ENCODE peak calls at places on chromosomes 13 and 19, in eight cellular contexts. P, R, E, G, H, S, O and J are unnamed samples.
A peak's percentile ranks its signal among the peaks of the same experiment; 100 is the strongest.

GRCh38 chr19:21850636-21851255 is 14.8 kb upstream of the ZNF43 start:
- DNase-seq in S (no peak), H (peak; percentile 10), G (no peak), E (no peak), P (peak; percentile 4), O (no peak), R (peak; percentile 18), J (no peak)

GRCh38 chr13:50635504-50635903 is 208.0 kb downstream of the DLEU7 start:
- DNase-seq in H (peak; percentile 65), S (peak; percentile 18), G (no peak), E (peak; percentile 89), O (no peak), P (peak; percentile 85), R (peak; percentile 96), J (no peak)

GRCh38 chr13:44870456-44870929 is 118.8 kb downstream of the NUFIP1 start:
- DNase-seq in H (no peak), G (no peak), R (no peak), P (no peak), E (no peak), O (no peak), S (no peak), J (no peak)

GRCh38 chr13:108702171-108702570 is 72.8 kb downstream of the MYO16 start:
- DNase-seq in S (no peak), R (no peak), G (no peak), H (no peak), P (no peak), O (no peak), E (no peak), J (no peak)

GRCh38 chr19:14731200-14731599 is 41.4 kb downstream of the ZNF333 start:
- DNase-seq in H (no peak), S (no peak), P (peak; percentile 10), O (no peak), G (no peak), E (no peak), R (no peak), J (no peak)

GRCh38 chr13:92612892-92613291 is 613.7 kb upstream of the GPC6 start:
- DNase-seq in E (no peak), O (no peak), G (no peak), S (no peak), P (no peak), H (no peak), R (no peak), J (no peak)

GRCh38 chr19:50435627-50436026 is 2.9 kb downstream of the MYBPC2 start:
- DNase-seq in E (no peak), H (no peak), S (no peak), R (no peak), P (no peak), G (no peak), O (no peak), J (no peak)

GRCh38 chr19:16452321-16452720 is 19.4 kb downstream of the EPS15L1 start:
- DNase-seq in P (no peak), H (no peak), R (no peak), G (no peak), E (no peak), S (no peak), O (no peak), J (no peak)

GRCh38 chr19:8148088-8148409 is 1.3 kb downstream of the FBN3 start:
- DNase-seq in P (no peak), H (no peak), E (no peak), S (no peak), O (no peak), G (no peak), R (no peak), J (no peak)

GRCh38 chr13:50116430-50116973 is 101.3 kb downstream of the KCNRG start:
- DNase-seq in E (no peak), R (no peak), O (no peak), H (no peak), S (no peak), G (no peak), P (peak; percentile 51), J (no peak)

GRCh38 chr13:21895769-21896168 is 224.9 kb downstream of the FGF9 start:
- DNase-seq in G (no peak), E (no peak), H (no peak), S (no peak), R (no peak), P (no peak), O (no peak), J (no peak)

GRCh38 chr19:38949580-38950367 is 19.0 kb downstream of the MRPS12 start:
- DNase-seq in H (peak; percentile 86), S (peak; percentile 53), E (no peak), R (no peak), O (peak; percentile 93), G (peak; percentile 87), P (peak; percentile 68), J (no peak)

GRCh38 chr19:11014403-11014911 is 53.6 kb downstream of the SMARCA4 start:
- DNase-seq in G (no peak), H (no peak), P (no peak), R (no peak), E (no peak), O (no peak), S (no peak), J (no peak)

DNA sequence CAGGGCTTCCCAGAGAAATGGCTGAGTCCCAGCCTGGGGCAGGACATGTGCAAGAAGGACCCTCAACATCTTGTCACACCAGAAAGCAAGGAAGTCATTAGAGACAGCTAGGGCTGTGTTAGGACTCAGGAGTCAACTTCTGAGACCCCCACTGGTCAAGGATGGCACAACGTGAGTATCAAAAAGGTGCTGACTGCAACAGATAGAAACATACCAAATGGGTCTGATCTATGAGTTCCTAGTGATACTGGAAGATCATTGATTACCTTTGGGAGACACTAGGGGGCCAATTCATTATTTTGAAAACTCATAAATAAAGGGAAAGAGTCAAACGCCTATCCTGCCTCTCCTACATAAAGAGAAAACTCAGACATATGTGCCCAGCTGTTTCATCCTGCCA is 73.5 kb upstream of the GJB6 start:
- DNase-seq in P (no peak), S (peak; percentile 2), E (no peak), O (no peak), R (no peak), G (no peak), H (no peak), J (no peak)
- TF ChIP-seq CTCF in P (no peak), S (no peak), E (no peak), O (no peak), R (no peak), G (no peak), H (no peak), J (no peak)

DNA sequence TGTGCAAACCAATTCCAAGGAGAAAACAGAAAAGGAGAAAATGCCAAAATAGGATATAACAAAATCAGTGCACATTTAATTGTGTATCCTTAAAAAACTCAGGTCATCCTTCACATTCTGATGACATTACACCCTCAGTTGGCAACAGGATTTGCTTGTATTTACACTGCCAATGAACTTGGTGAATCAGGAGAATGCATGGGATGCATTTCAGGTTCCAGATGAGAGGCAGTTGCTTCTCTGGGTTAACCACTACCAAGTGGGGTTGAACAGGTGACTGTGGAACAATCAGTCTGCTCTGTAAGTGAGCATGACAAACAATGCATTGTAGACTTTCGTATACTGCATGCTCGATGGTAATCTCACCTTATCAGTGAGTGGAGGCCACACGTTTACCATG is 79.1 kb downstream of the STARD13 start:
- DNase-seq in R (no peak), S (no peak), H (peak; percentile 72), G (no peak), E (no peak), P (peak; percentile 67), O (no peak), J (no peak)
- TF ChIP-seq CTCF in R (no peak), S (no peak), H (no peak), G (no peak), E (no peak), P (no peak), O (no peak), J (no peak)

GRCh38 chr19:41997121-41997850 is 3.3 kb upstream of the ATP1A3 start:
- DNase-seq in O (no peak), R (peak; percentile 48), E (peak; percentile 32), H (peak; percentile 73), P (peak; percentile 37), G (no peak), S (peak; percentile 31), J (no peak)

GRCh38 chr19:41999071-41999877 is 5.2 kb upstream of the ATP1A3 start:
- DNase-seq in P (no peak), R (no peak), G (no peak), H (no peak), E (no peak), O (no peak), S (no peak), J (no peak)

GRCh38 chr19:41997851-41998229 is 3.8 kb upstream of the ATP1A3 start:
- DNase-seq in P (no peak), G (no peak), H (no peak), R (peak; percentile 11), O (peak; percentile 45), E (no peak), S (peak; percentile 46), J (peak; percentile 79)

GRCh38 chr19:41999878-42000208 is 5.8 kb upstream of the ATP1A3 start:
- DNase-seq in S (no peak), E (no peak), R (no peak), P (no peak), H (no peak), G (no peak), O (no peak), J (no peak)

DNA sequence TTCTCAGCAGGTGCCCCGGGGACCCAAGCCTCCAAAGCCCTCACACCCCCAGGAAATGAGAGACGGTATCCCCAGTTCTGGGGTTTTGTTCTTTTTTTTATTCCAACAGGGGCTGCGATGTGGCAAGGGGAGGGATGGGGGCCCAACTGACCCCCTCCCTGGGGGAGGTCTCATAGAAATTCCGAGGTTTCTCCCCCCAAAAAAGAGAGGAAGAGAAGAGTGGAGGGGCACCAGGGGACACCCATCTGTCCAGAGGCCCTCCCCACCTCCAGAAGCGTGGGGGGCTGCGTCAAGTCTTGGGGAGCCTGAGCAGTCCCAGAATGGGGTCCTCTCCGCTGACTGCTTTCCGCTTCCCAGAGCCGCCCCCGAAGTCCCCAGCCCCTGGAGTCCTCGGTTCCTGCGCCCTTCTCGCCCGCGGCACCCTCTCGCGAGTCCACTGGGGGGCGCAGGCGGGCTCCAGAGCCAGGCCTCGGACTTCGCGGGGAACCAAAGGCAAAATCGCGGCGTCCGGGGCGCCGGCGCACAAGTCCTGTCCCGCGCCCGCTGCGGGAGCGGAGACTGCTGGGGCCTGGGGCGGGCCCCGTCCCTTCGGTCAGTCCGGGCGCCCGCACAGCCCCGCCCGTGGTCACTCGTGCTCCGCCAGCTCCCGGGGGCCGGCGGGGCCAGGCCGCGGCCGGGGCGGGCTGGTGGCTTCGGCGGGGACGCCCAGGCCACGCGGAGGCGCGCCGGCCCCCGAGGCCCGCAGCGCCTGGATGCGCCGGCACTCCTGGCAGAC is 4.4 kb upstream of the ATP1A3 start:
- DNase-seq in S (peak; percentile 74), H (peak; percentile 80), O (no peak), E (no peak), P (peak; percentile 47), R (peak; percentile 27), G (no peak), J (peak; percentile 68)
- TF ChIP-seq CTCF in S (peak; percentile 82), H (peak; percentile 75), O (peak; percentile 50), E (peak; percentile 59), P (peak; percentile 79), R (peak; percentile 42), G (peak; percentile 23), J (peak; percentile 63)

GRCh38 chr19:2047076-2047448 is 4.0 kb downstream of the MKNK2 start:
- DNase-seq in E (no peak), O (no peak), P (no peak), S (no peak), R (no peak), G (no peak), H (no peak), J (no peak)
- TF ChIP-seq CTCF in E (no peak), O (no peak), P (no peak), S (peak; percentile 42), R (no peak), G (no peak), H (no peak), J (no peak)